ENCODE peak calls at places on chromosomes 7 and 10, in seven cellular contexts. E, S, T, O, B, M and F are unnamed samples.

GRCh38 chr7:102244601-102245000 is 42.1 kb upstream of the SH2B2 start:
- DNase-seq in E (no peak), S (no peak), T (no peak), O (no peak), B (peak), M (no peak), F (no peak)

GRCh38 chr10:121658611-121659010 is 60.4 kb upstream of the FGFR2 start:
- DNase-seq in E (no peak), S (no peak), T (no peak), O (no peak), B (no peak), M (no peak), F (no peak)

GRCh38 chr7:149870701-149871483 is 2.9 kb upstream of the ATP6V0E2 start:
- DNase-seq in E (no peak), S (no peak), T (no peak), O (no peak), B (no peak), M (no peak), F (no peak)

GRCh38 chr10:17227367-17228080 is 517 bp upstream of the VIM start:
- DNase-seq in E (no peak), S (no peak), T (no peak), O (no peak), B (no peak), M (no peak), F (peak)

GRCh38 chr10:56823849-56824248 is 462.8 kb upstream of the ZWINT start:
- DNase-seq in E (no peak), S (no peak), T (peak), O (peak), B (peak), M (no peak), F (no peak)

GRCh38 chr7:47484923-47485639 is 96.8 kb downstream of the TNS3 start:
- DNase-seq in E (no peak), S (peak), T (no peak), O (no peak), B (no peak), M (no peak), F (peak)

GRCh38 chr7:48424731-48425130 is 253.5 kb downstream of the ABCA13 start:
- DNase-seq in E (no peak), S (peak), T (peak), O (peak), B (peak), M (no peak), F (no peak)

GRCh38 chr7:97215556-97215955 is 98.1 kb downstream of the SDHAF3 start:
- DNase-seq in E (no peak), S (no peak), T (peak), O (no peak), B (no peak), M (no peak), F (no peak)

GRCh38 chr7:157389951-157390730 is 53.3 kb downstream of the DNAJB6 start:
- DNase-seq in E (no peak), S (no peak), T (no peak), O (no peak), B (no peak), M (no peak), F (no peak)

GRCh38 chr10:121668336-121669009 is 70.2 kb upstream of the FGFR2 start:
- DNase-seq in E (no peak), S (peak), T (peak), O (no peak), B (no peak), M (peak), F (no peak)

GRCh38 chr10:12872577-12872976 is 128.9 kb downstream of the CCDC3 start:
- DNase-seq in E (no peak), S (no peak), T (no peak), O (no peak), B (no peak), M (no peak), F (no peak)

GRCh38 chr10:23157691-23158369 is 34.3 kb upstream of the PTF1A start:
- DNase-seq in E (peak), S (peak), T (peak), O (no peak), B (peak), M (no peak), F (peak)

GRCh38 chr10:35511649-35512048 is 93.5 kb upstream of the GJD4 start:
- DNase-seq in E (no peak), S (no peak), T (no peak), O (no peak), B (no peak), M (no peak), F (no peak)

GRCh38 chr7:82164813-82165212 is 278.8 kb downstream of the CACNA2D1 start:
- DNase-seq in E (peak), S (no peak), T (peak), O (no peak), B (peak), M (no peak), F (peak)

DNA sequence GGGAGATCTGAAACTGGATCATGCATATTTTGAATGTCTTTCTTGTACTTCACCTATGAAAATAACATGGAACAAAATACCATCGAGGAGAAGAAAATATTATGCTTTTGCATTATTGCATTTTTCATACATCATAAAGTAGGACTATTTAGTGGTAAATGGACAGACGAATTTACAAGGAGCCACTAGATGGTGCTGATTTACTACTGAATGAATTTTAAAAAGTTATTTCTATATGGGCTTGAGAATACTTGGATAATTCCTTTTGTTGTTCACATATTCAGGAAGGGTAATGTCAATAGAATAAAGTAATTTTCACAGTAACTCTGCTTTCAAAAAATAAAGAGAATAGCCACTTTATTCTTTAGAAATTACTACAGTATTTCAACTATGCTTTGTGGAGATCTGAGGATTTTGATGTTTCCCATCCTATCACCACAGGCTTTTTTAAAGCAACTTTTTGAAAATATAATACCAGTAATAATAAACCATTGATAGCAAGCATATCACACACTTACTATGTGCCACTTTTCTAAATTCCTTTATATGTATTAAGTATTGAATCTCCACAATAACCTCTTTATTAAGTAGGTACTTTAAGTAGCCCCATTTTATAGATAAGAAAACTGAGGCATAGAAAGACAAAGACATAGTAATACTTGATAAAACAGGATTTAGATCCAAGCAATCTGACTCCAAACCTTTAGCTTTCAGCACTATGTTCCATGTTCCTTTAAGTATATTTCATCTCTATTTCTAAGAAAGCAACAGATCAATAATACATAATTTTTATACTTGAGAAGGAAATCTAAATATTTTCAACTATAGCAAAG is 38.6 kb downstream of the NEBL start:
- DNase-seq in E (no peak), S (no peak), T (no peak), O (no peak), B (peak), M (no peak), F (peak)
- TF ChIP-seq CTCF in E (no peak), S (peak), T (peak), O (no peak), B (peak), M (peak), F (no peak)

GRCh38 chr7:154698726-154699291 is 304.1 kb downstream of the PAXIP1 start:
- DNase-seq in E (no peak), S (no peak), T (peak), O (no peak), B (no peak), M (no peak), F (no peak)
- TF ChIP-seq CTCF in E (no peak), S (peak), T (peak), O (no peak), B (peak), M (no peak), F (no peak)

DNA sequence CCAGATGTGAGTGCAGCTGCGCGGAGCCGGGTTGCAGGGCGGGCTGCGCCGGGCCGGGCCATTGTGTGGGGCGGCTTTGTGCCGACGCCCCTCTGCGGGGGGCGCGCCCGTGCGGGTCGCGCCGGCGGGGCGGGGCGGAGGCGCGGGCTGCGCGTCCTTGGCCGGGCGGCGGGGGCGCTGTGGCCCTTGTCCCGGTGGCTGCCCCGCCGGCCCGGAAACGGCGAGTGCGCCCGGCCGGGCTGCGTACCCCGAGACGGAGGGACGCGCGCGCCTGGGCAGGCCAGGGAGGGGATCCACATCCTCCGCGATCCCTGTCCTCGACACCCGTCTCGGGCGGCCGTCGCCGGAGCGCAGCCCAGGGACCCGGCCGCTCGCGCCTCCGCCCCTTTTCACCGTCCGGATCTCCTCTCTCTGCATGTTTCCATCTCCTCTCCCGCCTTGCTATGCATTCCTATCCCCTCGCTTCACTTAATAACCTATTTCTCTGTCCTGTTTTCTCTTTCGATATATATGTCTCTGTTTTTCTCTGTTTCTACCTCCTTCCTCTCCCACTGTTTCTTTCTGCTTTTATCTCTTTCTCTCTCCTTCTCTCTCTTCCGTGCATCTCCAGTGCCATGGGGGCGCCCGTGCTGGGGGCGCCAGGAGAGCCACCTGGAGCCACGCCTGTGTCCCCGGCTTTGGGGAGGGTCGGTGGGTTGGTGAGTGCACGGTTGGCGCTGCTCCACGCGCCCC is 765 bp downstream of the PFKFB3 start:
- DNase-seq in E (no peak), S (peak), T (peak), O (peak), B (peak), M (no peak), F (peak)
- TF ChIP-seq CTCF in E (peak), S (no peak), T (peak), O (peak), B (no peak), M (peak), F (peak)

GRCh38 chr7:27236053-27236410 is 6.6 kb upstream of the EVX1 start:
- DNase-seq in E (no peak), S (no peak), T (peak), O (no peak), B (no peak), M (no peak), F (no peak)

GRCh38 chr7:27237735-27238334 is 4.8 kb upstream of the EVX1 start:
- DNase-seq in E (peak), S (no peak), T (no peak), O (no peak), B (peak), M (no peak), F (peak)

GRCh38 chr7:27239780-27240731 is 2.5 kb upstream of the EVX1 start:
- DNase-seq in E (no peak), S (no peak), T (peak), O (no peak), B (no peak), M (no peak), F (no peak)

GRCh38 chr7:27238979-27239779 is 3.4 kb upstream of the EVX1 start:
- DNase-seq in E (no peak), S (no peak), T (peak), O (no peak), B (no peak), M (no peak), F (no peak)

DNA sequence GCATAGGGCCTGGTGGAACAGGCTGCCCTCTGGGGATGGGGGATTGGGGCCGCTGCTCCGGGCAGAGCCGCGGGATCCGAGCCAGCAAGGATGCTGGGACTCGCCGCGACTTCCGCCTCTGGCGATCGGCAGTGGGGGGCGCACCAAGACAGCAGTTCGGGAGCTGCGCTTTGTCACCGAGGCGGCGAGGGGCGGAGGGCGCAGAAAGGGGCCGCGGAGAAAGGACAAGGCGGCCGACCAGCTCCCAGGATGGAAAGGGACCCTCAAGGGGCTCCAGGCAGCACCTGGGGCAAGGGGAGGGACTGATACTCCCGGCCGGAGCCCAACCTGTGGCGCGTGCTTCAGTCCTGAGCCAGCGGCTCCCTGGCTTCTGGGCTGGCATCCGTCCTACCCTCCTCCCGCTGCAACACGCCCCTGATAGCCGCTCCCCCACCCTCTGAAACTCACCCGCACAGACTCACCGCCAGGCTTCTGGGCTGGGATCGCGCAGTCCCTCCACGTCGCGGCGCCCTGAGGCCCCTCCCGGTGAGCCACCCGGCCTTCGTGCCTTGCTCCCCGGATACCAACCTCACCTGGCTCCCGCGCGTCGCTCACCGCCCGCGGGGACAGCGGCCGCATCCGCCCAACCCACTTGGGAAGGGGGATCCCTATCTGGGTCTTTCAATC is 7.1 kb upstream of the EVX1 start:
- DNase-seq in E (no peak), S (peak), T (peak), O (peak), B (peak), M (no peak), F (no peak)
- TF ChIP-seq CTCF in E (peak), S (peak), T (peak), O (peak), B (peak), M (peak), F (peak)

GRCh38 chr7:141710301-141710700 is 2.1 kb downstream of the WEE2 start:
- DNase-seq in E (no peak), S (no peak), T (no peak), O (no peak), B (no peak), M (no peak), F (no peak)
- TF ChIP-seq CTCF in E (no peak), S (no peak), T (no peak), O (no peak), B (peak), M (no peak), F (no peak)

DNA sequence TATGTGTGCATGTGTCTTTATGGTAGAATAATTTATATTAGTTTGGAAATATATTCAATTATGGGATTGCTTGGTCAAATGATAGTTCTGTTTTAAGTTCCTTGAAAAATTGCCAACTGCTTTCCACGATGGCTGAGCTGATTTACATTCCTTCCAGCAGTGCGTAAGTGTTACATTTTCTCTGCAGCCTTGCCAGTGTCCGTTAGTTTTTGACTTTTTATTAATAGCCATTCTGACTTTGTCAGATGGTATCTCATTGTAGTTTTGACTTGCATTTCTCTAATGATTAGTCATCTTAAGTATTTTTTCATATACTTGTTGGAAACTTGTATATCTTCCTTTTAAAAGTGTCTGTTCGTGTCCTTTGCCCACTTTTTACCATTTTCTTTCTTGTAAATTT is 434.2 kb upstream of the POT1 start:
- DNase-seq in E (no peak), S (no peak), T (no peak), O (no peak), B (no peak), M (no peak), F (no peak)
- TF ChIP-seq CTCF in E (no peak), S (no peak), T (no peak), O (no peak), B (no peak), M (no peak), F (no peak)

GRCh38 chr7:116210345-116211005 is at the start of gene TES:
- DNase-seq in E (no peak), S (peak), T (peak), O (peak), B (peak), M (no peak), F (no peak)
- TF ChIP-seq CTCF in E (no peak), S (no peak), T (peak), O (no peak), B (no peak), M (no peak), F (no peak)

GRCh38 chr10:103697787-103698186 is 157.6 kb downstream of the SH3PXD2A start:
- DNase-seq in E (no peak), S (no peak), T (no peak), O (no peak), B (no peak), M (no peak), F (no peak)

GRCh38 chr10:103698266-103698665 is 157.1 kb downstream of the SH3PXD2A start:
- DNase-seq in E (no peak), S (no peak), T (no peak), O (no peak), B (no peak), M (no peak), F (no peak)

GRCh38 chr10:103700436-103700715 is 155.0 kb downstream of the SH3PXD2A start:
- DNase-seq in E (no peak), S (no peak), T (no peak), O (no peak), B (no peak), M (no peak), F (no peak)

GRCh38 chr10:103701380-103702222 is 153.8 kb downstream of the SH3PXD2A start:
- DNase-seq in E (no peak), S (no peak), T (no peak), O (no peak), B (no peak), M (no peak), F (no peak)

GRCh38 chr10:103699611-103700435 is 155.6 kb downstream of the SH3PXD2A start:
- DNase-seq in E (no peak), S (no peak), T (peak), O (no peak), B (no peak), M (no peak), F (no peak)
- TF ChIP-seq CTCF in E (peak), S (no peak), T (peak), O (no peak), B (no peak), M (no peak), F (no peak)

DNA sequence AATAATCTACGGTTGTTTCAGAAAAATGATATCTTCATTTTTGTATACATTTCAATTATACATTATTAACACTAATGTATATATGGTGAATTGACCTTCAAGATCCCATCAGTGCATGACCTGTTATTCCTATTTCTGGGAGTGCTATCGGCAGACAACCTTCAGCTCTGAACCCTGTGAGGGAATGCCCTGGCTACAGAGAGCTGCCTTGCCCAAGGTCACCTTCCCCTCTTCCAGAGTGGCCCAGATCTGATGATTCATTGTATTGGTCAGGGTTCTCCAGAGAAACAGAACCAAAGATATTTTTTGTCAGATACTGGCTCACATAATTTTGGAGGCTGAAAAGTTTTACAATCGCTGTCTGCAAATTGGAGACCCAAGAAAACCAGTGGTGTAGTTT is 235.5 kb downstream of the ZNF92 start:
- DNase-seq in E (no peak), S (no peak), T (no peak), O (no peak), B (no peak), M (no peak), F (no peak)
- TF ChIP-seq CTCF in E (no peak), S (no peak), T (no peak), O (no peak), B (no peak), M (no peak), F (no peak)

DNA sequence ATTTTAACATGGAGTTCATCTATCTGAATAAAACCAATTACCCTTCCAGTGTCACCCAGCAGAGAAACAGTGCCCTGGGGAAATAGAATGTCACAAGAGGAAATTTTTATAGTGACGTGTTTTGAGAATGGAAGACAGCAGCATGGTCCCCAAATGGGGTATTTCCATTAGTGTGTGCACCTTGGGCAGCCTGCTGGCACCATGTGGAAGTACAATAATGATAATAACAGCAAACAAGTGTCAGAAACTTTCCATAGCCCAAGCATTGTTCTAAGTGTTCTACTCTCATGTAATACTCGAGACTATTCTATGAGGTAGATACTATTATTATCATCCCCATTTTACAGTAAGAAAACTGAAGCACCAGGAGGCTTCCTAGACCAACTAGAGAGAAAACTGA is 2.2 kb upstream of the PDE1C start:
- DNase-seq in E (no peak), S (no peak), T (no peak), O (no peak), B (no peak), M (no peak), F (no peak)
- TF ChIP-seq CTCF in E (peak), S (no peak), T (peak), O (peak), B (peak), M (no peak), F (no peak)